ENCODE peak calls at places on chromosomes 12 and 14, in seven cellular contexts. P, C, B, J, R, V and G are unnamed samples. For H3K4me1, the result is how much of the 10 kb centered on the place peaks cover.

GRCh38 chr14:30655658-30656057 is 33.5 kb downstream of the SCFD1 start:
- DNase-seq in B (no peak), J (no peak), C (no peak), V (no peak), P (no peak), R (no peak), G (no peak)

GRCh38 chr12:69471667-69472385 is 1.6 kb downstream of the FRS2 start:
- DNase-seq in J (peak), C (no peak), B (no peak), V (no peak), R (no peak), P (no peak), G (no peak)

GRCh38 chr12:127629066-127629820 is 637.7 kb upstream of the TMEM132C start:
- DNase-seq in P (no peak), V (no peak), B (no peak), J (peak), R (no peak), C (no peak), G (no peak)

GRCh38 chr12:5073838-5074237 is 30.2 kb downstream of the KCNA5 start:
- DNase-seq in B (no peak), V (no peak), C (no peak), J (no peak), R (no peak), P (peak), G (no peak)

GRCh38 chr14:51441001-51441400 is 201.0 kb downstream of the TMX1 start:
- DNase-seq in R (no peak), V (no peak), C (no peak), J (no peak), B (no peak), P (no peak), G (no peak)

GRCh38 chr14:94343238-94343637 is 20.1 kb upstream of the SERPINA6 start:
- DNase-seq in B (no peak), C (no peak), R (no peak), J (no peak), V (no peak), P (no peak), G (no peak)

GRCh38 chr12:10554971-10555481 is 49.3 kb downstream of the EIF2S3B start:
- DNase-seq in R (no peak), B (no peak), J (no peak), V (no peak), C (no peak), P (no peak), G (no peak)

GRCh38 chr14:32762886-32763285 is 175.8 kb upstream of the NPAS3 start:
- DNase-seq in V (no peak), C (no peak), J (peak), R (no peak), P (no peak), B (no peak), G (no peak)

GRCh38 chr14:96240641-96241040 is 15.4 kb upstream of the BDKRB1 start:
- DNase-seq in B (no peak), J (no peak), R (no peak), P (no peak), V (no peak), C (no peak), G (no peak)

GRCh38 chr12:131529196-131530040 is 181.5 kb upstream of the SFSWAP start:
- DNase-seq in R (no peak), P (no peak), B (no peak), V (no peak), J (no peak), C (no peak), G (no peak)

GRCh38 chr14:53041067-53041466 is 90.2 kb upstream of the FERMT2 start:
- DNase-seq in R (no peak), J (no peak), C (no peak), B (no peak), V (no peak), P (no peak), G (no peak)

GRCh38 chr14:23259412-23259811 is 21.7 kb downstream of the RNF212B start:
- DNase-seq in C (no peak), P (no peak), B (no peak), J (no peak), V (no peak), R (no peak), G (no peak)

GRCh38 chr14:79443602-79444001 is 767.7 kb downstream of the DIO2 start:
- DNase-seq in C (no peak), B (no peak), J (peak), P (no peak), V (no peak), R (no peak), G (no peak)

GRCh38 chr12:71415336-71416231 is 24.0 kb upstream of the LGR5 start:
- DNase-seq in P (peak), R (no peak), V (peak), J (peak), B (no peak), C (no peak), G (no peak)

GRCh38 chr12:116376354-116377193 is 99.1 kb upstream of the MED13L start:
- DNase-seq in R (peak), P (peak), J (peak), V (no peak), B (no peak), C (no peak), G (no peak)

GRCh38 chr12:556498-556897 is 96.8 kb downstream of the B4GALNT3 start:
- DNase-seq in J (no peak), C (no peak), B (no peak), R (no peak), V (no peak), P (no peak), G (no peak)

GRCh38 chr14:75132374-75133086 is 5.7 kb upstream of the NEK9 start:
- DNase-seq in R (no peak), J (peak), B (no peak), V (peak), P (peak), C (peak), G (no peak)

GRCh38 chr14:68936980-68937379 is 42.1 kb downstream of the ACTN1 start:
- DNase-seq in B (no peak), V (no peak), J (no peak), C (no peak), P (no peak), R (no peak), G (no peak)

GRCh38 chr12:119153477-119154434 is 25.0 kb upstream of the HSPB8 start:
- DNase-seq in P (no peak), R (peak), C (peak), V (no peak), J (peak), B (peak), G (peak)

GRCh38 chr12:108801736-108802665 is 55.4 kb downstream of the SSH1 start:
- DNase-seq in C (no peak), B (peak), P (no peak), V (peak), J (peak), R (peak), G (no peak)

GRCh38 chr12:108799528-108800243 is 57.7 kb downstream of the SSH1 start:
- DNase-seq in V (no peak), J (no peak), B (no peak), R (no peak), C (no peak), P (no peak), G (no peak)

GRCh38 chr12:108797677-108798076 is 59.7 kb downstream of the SSH1 start:
- DNase-seq in B (no peak), R (no peak), J (no peak), C (no peak), P (no peak), V (no peak), G (no peak)

GRCh38 chr12:108800591-108800990 is 56.8 kb downstream of the SSH1 start:
- DNase-seq in P (no peak), C (no peak), J (peak), V (no peak), B (no peak), R (no peak), G (no peak)

GRCh38 chr12:108798551-108799221 is 58.7 kb downstream of the SSH1 start:
- DNase-seq in C (no peak), P (no peak), J (peak), B (no peak), V (no peak), R (no peak), G (no peak)
- H3K4me1 ChIP-seq in C (under half), P (under half), J (under half), B (under half), V (under half), R (under half), G (under half)

GRCh38 chr14:103260629-103261124 is 73.4 kb upstream of the EIF5 start:
- DNase-seq in B (peak), V (peak), J (peak), P (peak), R (no peak), C (peak), G (peak)
- H3K4me3 ChIP-seq in B (peak), V (peak), J (peak), P (peak), R (peak), C (no peak), G (peak)

GRCh38 chr14:35819591-35820540 is 6.3 kb upstream of the BRMS1L start:
- DNase-seq in P (no peak), B (no peak), R (no peak), C (no peak), V (no peak), J (no peak), G (no peak)

GRCh38 chr14:35825968-35826217 is 245 bp upstream of the BRMS1L start:
- DNase-seq in J (no peak), C (no peak), R (no peak), V (no peak), P (no peak), B (no peak), G (no peak)

GRCh38 chr14:35822501-35822900 is 3.6 kb upstream of the BRMS1L start:
- DNase-seq in R (no peak), B (no peak), J (no peak), V (no peak), P (no peak), C (no peak), G (no peak)

GRCh38 chr14:35818346-35819115 is 7.6 kb upstream of the BRMS1L start:
- DNase-seq in B (no peak), J (peak), C (peak), R (no peak), P (peak), V (peak), G (no peak)

DNA sequence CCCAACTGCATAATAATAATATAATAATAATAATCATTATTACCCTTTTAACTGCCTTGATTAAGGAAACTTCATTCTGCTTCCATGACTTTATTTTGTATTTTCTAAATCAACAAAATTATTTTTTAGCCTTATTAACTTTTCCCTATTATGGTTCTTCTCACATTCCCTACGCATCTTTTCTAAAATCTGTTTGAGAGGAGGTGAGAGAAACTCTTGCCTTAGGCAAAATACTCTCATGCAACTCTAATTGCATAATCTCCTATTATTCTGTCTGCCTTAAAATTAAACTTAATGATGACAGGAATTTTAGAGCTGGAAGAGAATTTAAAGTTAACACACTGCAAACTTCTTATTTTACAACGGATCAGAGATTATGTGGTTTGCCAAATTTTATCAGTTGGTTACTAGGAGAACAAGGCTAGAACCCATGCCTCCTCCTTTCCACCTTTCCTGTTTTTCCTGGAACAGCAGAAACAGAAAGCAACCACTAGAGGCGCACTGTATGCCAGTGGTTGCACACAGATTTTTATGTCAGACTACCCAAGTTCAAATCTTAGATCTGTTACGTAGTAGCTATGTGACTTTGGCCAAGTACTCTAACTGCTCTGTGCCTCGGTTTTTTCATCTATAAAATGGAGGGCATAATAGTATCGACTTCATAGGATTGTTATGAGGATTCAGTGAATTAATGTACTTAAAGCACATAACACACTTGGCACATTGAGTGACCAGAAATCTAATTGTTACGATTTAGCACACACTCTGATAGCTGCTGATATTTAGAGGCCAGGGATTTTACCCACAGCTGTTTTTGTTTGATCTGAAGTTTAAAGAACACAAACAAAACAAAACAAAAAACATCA is 4.4 kb upstream of the BRMS1L start:
- DNase-seq in P (peak), V (no peak), J (peak), B (no peak), R (no peak), C (no peak), G (no peak)
- H3K27ac ChIP-seq in P (no peak), V (no peak), J (no peak), B (no peak), R (no peak), C (no peak), G (no peak)

GRCh38 chr12:67279637-67280036 is 10.5 kb downstream of the CAND1 start:
- DNase-seq in V (no peak), C (no peak), J (no peak), P (no peak), R (no peak), B (no peak), G (no peak)

GRCh38 chr12:67274186-67274585 is 5.0 kb downstream of the CAND1 start:
- DNase-seq in B (no peak), C (no peak), V (no peak), R (no peak), P (no peak), J (no peak), G (no peak)

GRCh38 chr12:67271976-67272375 is 2.8 kb downstream of the CAND1 start:
- DNase-seq in C (no peak), B (no peak), R (no peak), P (no peak), J (peak), V (no peak), G (no peak)

GRCh38 chr12:67276469-67276868 is 7.3 kb downstream of the CAND1 start:
- DNase-seq in B (no peak), J (peak), V (no peak), P (no peak), C (no peak), R (no peak), G (no peak)

DNA sequence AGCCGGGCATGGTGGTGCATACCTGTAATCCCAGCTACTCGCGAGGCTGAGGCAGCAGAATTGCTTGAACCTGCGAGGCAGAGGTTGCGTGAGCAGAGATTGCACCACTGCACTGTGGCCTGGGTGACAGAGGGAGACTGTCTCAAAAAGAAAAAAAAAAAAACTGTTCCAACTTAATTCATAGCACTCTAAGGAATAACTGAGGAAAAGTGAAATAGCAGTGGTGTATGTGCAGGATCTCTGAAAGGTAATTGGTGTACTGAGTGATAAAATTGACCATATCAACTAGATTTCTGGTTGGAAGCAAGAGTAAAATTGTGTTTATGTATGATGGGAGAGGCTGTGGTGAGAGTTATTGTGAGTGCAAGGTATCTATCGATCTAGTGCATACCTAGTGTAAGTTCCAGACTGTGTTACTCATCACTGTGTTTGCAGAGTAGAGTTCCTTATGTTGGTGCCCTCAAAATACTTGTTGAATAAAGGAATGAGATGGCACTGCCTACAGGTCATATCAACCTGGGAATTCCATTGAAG is 6.3 kb downstream of the CAND1 start:
- DNase-seq in R (no peak), B (no peak), V (no peak), C (no peak), P (no peak), J (peak), G (no peak)
- H3K4me1 ChIP-seq in R (under half), B (under half), V (under half), C (half or more), P (under half), J (under half), G (half or more)

DNA sequence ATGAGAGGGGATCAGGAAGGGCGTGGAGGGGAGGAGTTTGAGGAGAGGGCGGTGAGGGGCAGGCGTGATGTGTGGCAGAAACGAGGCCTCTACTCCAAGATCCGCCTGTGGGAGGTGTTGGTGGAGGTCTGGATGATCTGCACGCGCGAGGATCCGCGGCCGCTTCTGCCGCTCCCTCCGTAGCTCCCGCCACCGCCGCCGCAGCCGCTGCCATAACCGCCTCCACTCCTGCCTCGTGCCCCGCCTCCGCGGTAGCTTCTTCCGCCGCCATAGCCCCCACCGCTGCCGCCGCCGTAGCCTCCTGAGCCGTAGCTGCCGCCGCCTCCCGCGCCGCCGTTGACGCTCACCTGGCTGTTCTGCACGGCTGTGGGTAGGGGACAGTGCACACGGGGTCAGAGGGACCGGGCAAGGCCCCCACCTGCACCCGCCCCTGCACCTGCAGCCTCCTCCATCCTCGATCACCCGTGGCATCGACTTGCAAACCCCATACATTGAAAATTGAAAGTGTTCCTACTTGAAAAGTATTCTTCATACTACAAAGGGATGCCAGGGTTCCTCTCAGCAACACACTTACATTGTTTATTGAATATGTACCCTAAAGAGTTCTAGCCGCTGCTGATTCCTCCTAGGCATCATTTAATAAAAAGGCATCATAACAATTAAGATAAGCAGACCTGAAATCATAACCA is 11.0 kb upstream of the KRT1 start:
- DNase-seq in B (peak), P (peak), J (no peak), C (no peak), V (no peak), R (no peak), G (no peak)
- H3K4me3 ChIP-seq in B (peak), P (peak), J (no peak), C (no peak), V (peak), R (no peak), G (peak)

GRCh38 chr12:75996907-75997447 is 34.6 kb downstream of the PHLDA1 start:
- DNase-seq in V (no peak), J (peak), B (no peak), R (no peak), C (no peak), P (no peak), G (no peak)
- H3K27ac ChIP-seq in V (no peak), J (no peak), B (no peak), R (no peak), C (no peak), P (peak), G (no peak)

DNA sequence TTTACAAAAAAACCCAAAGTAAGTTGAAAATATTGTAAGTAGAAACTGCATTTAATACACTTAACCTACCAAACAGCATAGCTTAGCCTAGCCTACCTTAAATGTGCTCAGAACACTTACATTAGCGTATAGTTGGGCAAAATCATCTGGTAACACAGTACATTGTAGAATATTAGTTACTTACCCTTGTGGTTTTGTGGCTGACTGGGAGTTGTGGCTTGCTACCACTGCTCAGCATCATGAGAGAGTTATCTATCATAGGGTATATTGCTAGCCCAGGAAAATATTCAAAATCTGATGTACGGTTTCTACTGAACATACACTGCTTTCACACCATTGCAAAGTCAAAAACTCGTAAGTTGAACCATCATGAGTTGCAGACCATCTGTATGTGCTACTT is 141.7 kb upstream of the GARIN6 start:
- DNase-seq in V (no peak), R (no peak), B (no peak), P (no peak), C (no peak), J (peak), G (no peak)
- H3K4me1 ChIP-seq in V (under half), R (under half), B (under half), P (under half), C (under half), J (under half), G (under half)